ENCODE peak calls at places on chromosomes 1 and 21, in eight cellular contexts. One of them, this sample, is unnamed.

GRCh38 chr21:42524341-42525227 is 10.9 kb downstream of the SLC37A1 start:
- DNase-seq in lower lobe of right lung: peak
- DNase-seq in CD4-positive, alpha-beta T cell: peak
- DNase-seq in ovary: peak
- DNase-seq in cardiac muscle cell: no peak
- DNase-seq in A549: no peak
- DNase-seq in transverse colon: peak
- DNase-seq in endodermal cell: peak
- DNase-seq in this sample: peak

GRCh38 chr1:3678361-3679097 is 26.2 kb downstream of the TP73 start:
- DNase-seq in lower lobe of right lung: no peak
- DNase-seq in CD4-positive, alpha-beta T cell: no peak
- DNase-seq in ovary: no peak
- DNase-seq in cardiac muscle cell: no peak
- DNase-seq in A549: no peak
- DNase-seq in transverse colon: no peak
- DNase-seq in endodermal cell: peak
- DNase-seq in this sample: no peak

GRCh38 chr1:23573574-23574182 is 14.4 kb upstream of the ID3 start:
- DNase-seq in lower lobe of right lung: no peak
- DNase-seq in CD4-positive, alpha-beta T cell: no peak
- DNase-seq in ovary: no peak
- DNase-seq in cardiac muscle cell: no peak
- DNase-seq in A549: no peak
- DNase-seq in transverse colon: no peak
- DNase-seq in endodermal cell: no peak
- DNase-seq in this sample: no peak

GRCh38 chr1:165883056-165883455 is 55.6 kb downstream of the UCK2 start:
- DNase-seq in lower lobe of right lung: no peak
- DNase-seq in CD4-positive, alpha-beta T cell: no peak
- DNase-seq in ovary: no peak
- DNase-seq in cardiac muscle cell: no peak
- DNase-seq in A549: no peak
- DNase-seq in transverse colon: no peak
- DNase-seq in endodermal cell: no peak
- DNase-seq in this sample: no peak

GRCh38 chr1:5947071-5947821 is 45.0 kb downstream of the NPHP4 start:
- DNase-seq in lower lobe of right lung: no peak
- DNase-seq in CD4-positive, alpha-beta T cell: no peak
- DNase-seq in ovary: no peak
- DNase-seq in cardiac muscle cell: no peak
- DNase-seq in A549: no peak
- DNase-seq in transverse colon: no peak
- DNase-seq in endodermal cell: no peak
- DNase-seq in this sample: no peak

GRCh38 chr21:42663860-42664535 is 10.6 kb downstream of the PDE9A start:
- DNase-seq in lower lobe of right lung: no peak
- DNase-seq in CD4-positive, alpha-beta T cell: no peak
- DNase-seq in ovary: no peak
- DNase-seq in cardiac muscle cell: no peak
- DNase-seq in A549: no peak
- DNase-seq in transverse colon: no peak
- DNase-seq in endodermal cell: no peak
- DNase-seq in this sample: peak

GRCh38 chr1:43308635-43309580 is 8.1 kb downstream of the TIE1 start:
- DNase-seq in lower lobe of right lung: peak
- DNase-seq in CD4-positive, alpha-beta T cell: no peak
- DNase-seq in ovary: no peak
- DNase-seq in cardiac muscle cell: no peak
- DNase-seq in A549: no peak
- DNase-seq in transverse colon: no peak
- DNase-seq in endodermal cell: no peak
- DNase-seq in this sample: no peak

GRCh38 chr1:186033744-186034345 is 299.7 kb downstream of the HMCN1 start:
- DNase-seq in lower lobe of right lung: no peak
- DNase-seq in CD4-positive, alpha-beta T cell: no peak
- DNase-seq in ovary: no peak
- DNase-seq in cardiac muscle cell: peak
- DNase-seq in A549: no peak
- DNase-seq in transverse colon: no peak
- DNase-seq in endodermal cell: no peak
- DNase-seq in this sample: no peak

GRCh38 chr1:106080608-106081325 is 975.7 kb upstream of the PRMT6 start:
- DNase-seq in lower lobe of right lung: no peak
- DNase-seq in CD4-positive, alpha-beta T cell: no peak
- DNase-seq in ovary: no peak
- DNase-seq in cardiac muscle cell: no peak
- DNase-seq in A549: no peak
- DNase-seq in transverse colon: no peak
- DNase-seq in endodermal cell: peak
- DNase-seq in this sample: no peak

GRCh38 chr1:222301653-222302052 is 246.3 kb downstream of the HHIPL2 start:
- DNase-seq in lower lobe of right lung: no peak
- DNase-seq in CD4-positive, alpha-beta T cell: no peak
- DNase-seq in ovary: no peak
- DNase-seq in cardiac muscle cell: no peak
- DNase-seq in A549: no peak
- DNase-seq in transverse colon: no peak
- DNase-seq in endodermal cell: no peak
- DNase-seq in this sample: no peak

GRCh38 chr1:118486213-118486612 is 301.2 kb upstream of the SPAG17 start:
- DNase-seq in lower lobe of right lung: no peak
- DNase-seq in CD4-positive, alpha-beta T cell: no peak
- DNase-seq in ovary: no peak
- DNase-seq in cardiac muscle cell: no peak
- DNase-seq in A549: no peak
- DNase-seq in transverse colon: no peak
- DNase-seq in endodermal cell: peak
- DNase-seq in this sample: no peak

GRCh38 chr1:24770891-24771290 is 25.6 kb downstream of the CLIC4 start:
- DNase-seq in lower lobe of right lung: no peak
- DNase-seq in CD4-positive, alpha-beta T cell: no peak
- DNase-seq in ovary: no peak
- DNase-seq in cardiac muscle cell: peak
- DNase-seq in A549: no peak
- DNase-seq in transverse colon: no peak
- DNase-seq in endodermal cell: no peak
- DNase-seq in this sample: no peak

GRCh38 chr1:34929497-34929852 is at the start of gene DLGAP3:
- DNase-seq in lower lobe of right lung: no peak
- DNase-seq in CD4-positive, alpha-beta T cell: no peak
- DNase-seq in ovary: no peak
- DNase-seq in cardiac muscle cell: peak
- DNase-seq in A549: no peak
- DNase-seq in transverse colon: no peak
- DNase-seq in endodermal cell: peak
- DNase-seq in this sample: no peak

GRCh38 chr1:210250665-210250997 is 18.0 kb downstream of the SERTAD4 start:
- DNase-seq in lower lobe of right lung: no peak
- DNase-seq in CD4-positive, alpha-beta T cell: no peak
- DNase-seq in ovary: no peak
- DNase-seq in cardiac muscle cell: peak
- DNase-seq in A549: peak
- DNase-seq in transverse colon: peak
- DNase-seq in endodermal cell: peak
- DNase-seq in this sample: no peak

GRCh38 chr1:198462365-198463025 is 78.0 kb downstream of the ATP6V1G3 start:
- DNase-seq in lower lobe of right lung: no peak
- DNase-seq in CD4-positive, alpha-beta T cell: no peak
- DNase-seq in ovary: no peak
- DNase-seq in cardiac muscle cell: no peak
- DNase-seq in A549: no peak
- DNase-seq in transverse colon: no peak
- DNase-seq in endodermal cell: no peak
- DNase-seq in this sample: no peak

GRCh38 chr1:228060458-228061190 is 21.9 kb upstream of the ARF1 start:
- DNase-seq in lower lobe of right lung: peak
- DNase-seq in CD4-positive, alpha-beta T cell: no peak
- DNase-seq in ovary: peak
- DNase-seq in cardiac muscle cell: peak
- DNase-seq in A549: no peak
- DNase-seq in transverse colon: peak
- DNase-seq in endodermal cell: peak
- DNase-seq in this sample: no peak

GRCh38 chr1:12333036-12333785 is 103.4 kb downstream of the VPS13D start:
- DNase-seq in lower lobe of right lung: no peak
- DNase-seq in CD4-positive, alpha-beta T cell: no peak
- DNase-seq in ovary: no peak
- DNase-seq in cardiac muscle cell: peak
- DNase-seq in A549: no peak
- DNase-seq in transverse colon: no peak
- DNase-seq in endodermal cell: no peak
- DNase-seq in this sample: no peak

GRCh38 chr1:248696261-248696660 is 6.3 kb downstream of the OR14I1 start:
- DNase-seq in lower lobe of right lung: no peak
- DNase-seq in CD4-positive, alpha-beta T cell: no peak
- DNase-seq in ovary: no peak
- DNase-seq in cardiac muscle cell: no peak
- DNase-seq in A549: peak
- DNase-seq in transverse colon: peak
- DNase-seq in endodermal cell: no peak
- DNase-seq in this sample: no peak

GRCh38 chr1:53339736-53340385 is 12.0 kb upstream of the LRP8 start:
- DNase-seq in lower lobe of right lung: no peak
- DNase-seq in CD4-positive, alpha-beta T cell: no peak
- DNase-seq in ovary: no peak
- DNase-seq in cardiac muscle cell: no peak
- DNase-seq in A549: no peak
- DNase-seq in transverse colon: no peak
- DNase-seq in endodermal cell: no peak
- DNase-seq in this sample: no peak

GRCh38 chr21:46121286-46122221 is 23.6 kb downstream of the COL6A2 start:
- DNase-seq in lower lobe of right lung: peak
- DNase-seq in CD4-positive, alpha-beta T cell: no peak
- DNase-seq in ovary: peak
- DNase-seq in cardiac muscle cell: no peak
- DNase-seq in A549: no peak
- DNase-seq in transverse colon: peak
- DNase-seq in endodermal cell: peak
- DNase-seq in this sample: peak

DNA sequence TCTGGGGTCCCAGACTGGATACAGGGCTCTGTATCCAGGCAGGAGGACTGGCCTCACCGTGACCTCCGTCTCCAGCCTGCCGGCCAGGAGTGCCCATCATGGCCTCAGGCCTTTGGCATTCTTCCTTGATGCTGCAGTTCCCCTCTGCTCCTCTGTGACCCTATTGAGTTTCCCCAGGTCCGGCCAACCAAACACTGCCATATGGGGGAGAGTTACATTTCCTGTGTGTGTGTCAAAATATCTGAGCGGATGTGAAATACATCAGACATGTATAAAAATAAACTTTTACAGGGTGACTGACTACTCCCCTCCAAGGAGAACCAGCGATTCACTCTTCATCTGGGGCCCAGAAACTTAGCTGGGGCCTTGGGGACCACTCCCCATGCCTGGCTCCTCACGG is 10.2 kb upstream of the UBL4B start:
- DNase-seq in lower lobe of right lung: no peak
- DNase-seq in CD4-positive, alpha-beta T cell: no peak
- DNase-seq in ovary: no peak
- DNase-seq in cardiac muscle cell: peak
- DNase-seq in A549: no peak
- DNase-seq in transverse colon: no peak
- DNase-seq in endodermal cell: no peak
- DNase-seq in this sample: no peak
- H3K27ac ChIP-seq in lower lobe of right lung: no peak
- H3K27ac ChIP-seq in CD4-positive, alpha-beta T cell: no peak
- H3K27ac ChIP-seq in ovary: no peak
- H3K27ac ChIP-seq in cardiac muscle cell: no peak
- H3K27ac ChIP-seq in A549: no peak
- H3K27ac ChIP-seq in transverse colon: no peak
- H3K27ac ChIP-seq in endodermal cell: no peak
- H3K27ac ChIP-seq in this sample: no peak

DNA sequence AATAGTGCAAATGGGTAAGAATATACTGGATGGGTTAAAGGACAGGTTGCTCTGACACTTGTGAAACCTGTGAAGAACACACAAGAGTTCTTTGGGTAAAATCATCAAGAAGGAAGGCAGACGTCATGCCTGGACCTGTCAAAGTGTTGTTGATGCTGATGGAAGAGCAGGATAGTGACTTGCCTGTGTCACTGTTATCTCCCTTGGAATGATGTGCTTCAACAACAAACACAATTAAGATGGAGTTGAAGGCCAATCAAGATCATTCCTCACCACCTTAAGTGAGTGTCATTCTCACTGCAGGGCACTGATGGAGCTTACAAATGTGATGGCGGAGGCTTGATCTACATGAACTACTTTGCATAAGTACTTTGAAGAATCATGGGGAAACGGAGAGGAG is 73.2 kb downstream of the LRRN2 start:
- DNase-seq in lower lobe of right lung: no peak
- DNase-seq in CD4-positive, alpha-beta T cell: no peak
- DNase-seq in ovary: no peak
- DNase-seq in cardiac muscle cell: no peak
- DNase-seq in A549: no peak
- DNase-seq in transverse colon: no peak
- DNase-seq in endodermal cell: no peak
- DNase-seq in this sample: no peak
- H3K27ac ChIP-seq in lower lobe of right lung: no peak
- H3K27ac ChIP-seq in CD4-positive, alpha-beta T cell: no peak
- H3K27ac ChIP-seq in ovary: no peak
- H3K27ac ChIP-seq in cardiac muscle cell: no peak
- H3K27ac ChIP-seq in A549: no peak
- H3K27ac ChIP-seq in transverse colon: no peak
- H3K27ac ChIP-seq in endodermal cell: no peak
- H3K27ac ChIP-seq in this sample: no peak

DNA sequence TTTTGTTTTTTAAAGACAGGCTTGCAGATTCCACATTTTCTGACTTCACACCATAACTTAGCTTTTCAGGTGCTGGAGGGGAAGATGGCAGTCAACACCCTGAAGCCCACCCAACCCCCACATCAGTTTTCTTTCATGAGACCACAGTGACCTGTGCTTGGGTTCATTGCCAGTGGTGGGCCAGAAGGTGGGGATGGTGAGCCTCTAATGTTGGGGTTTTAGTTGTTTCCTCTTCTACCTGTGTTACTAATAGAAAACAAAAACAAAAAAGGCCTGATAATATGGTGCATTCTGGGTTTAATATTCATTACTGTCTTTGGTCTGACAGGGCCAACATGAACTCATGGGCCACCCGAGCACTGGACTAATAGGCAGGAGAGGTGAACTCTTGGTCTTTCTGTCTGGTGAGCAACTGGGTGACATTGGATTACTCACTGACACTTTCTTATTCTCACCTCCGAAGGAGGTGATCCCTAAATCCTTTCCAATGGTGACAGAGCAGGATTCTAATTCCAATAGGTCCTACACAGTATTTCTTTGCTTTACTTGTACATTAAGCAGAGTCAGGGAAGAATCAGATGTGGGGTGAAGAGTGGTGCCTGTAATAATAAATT is 132.8 kb downstream of the CLIC6 start:
- DNase-seq in lower lobe of right lung: no peak
- DNase-seq in CD4-positive, alpha-beta T cell: no peak
- DNase-seq in ovary: no peak
- DNase-seq in cardiac muscle cell: peak
- DNase-seq in A549: peak
- DNase-seq in transverse colon: no peak
- DNase-seq in endodermal cell: peak
- DNase-seq in this sample: no peak
- H3K27ac ChIP-seq in lower lobe of right lung: no peak
- H3K27ac ChIP-seq in CD4-positive, alpha-beta T cell: no peak
- H3K27ac ChIP-seq in ovary: no peak
- H3K27ac ChIP-seq in cardiac muscle cell: no peak
- H3K27ac ChIP-seq in A549: peak
- H3K27ac ChIP-seq in transverse colon: peak
- H3K27ac ChIP-seq in endodermal cell: no peak
- H3K27ac ChIP-seq in this sample: peak

GRCh38 chr1:156020293-156021086 is at the start of gene SSR2:
- DNase-seq in lower lobe of right lung: peak
- DNase-seq in CD4-positive, alpha-beta T cell: peak
- DNase-seq in ovary: peak
- DNase-seq in cardiac muscle cell: peak
- DNase-seq in A549: peak
- DNase-seq in transverse colon: peak
- DNase-seq in endodermal cell: peak
- DNase-seq in this sample: peak
- H3K27ac ChIP-seq in lower lobe of right lung: peak
- H3K27ac ChIP-seq in CD4-positive, alpha-beta T cell: peak
- H3K27ac ChIP-seq in ovary: peak
- H3K27ac ChIP-seq in cardiac muscle cell: peak
- H3K27ac ChIP-seq in A549: peak
- H3K27ac ChIP-seq in transverse colon: peak
- H3K27ac ChIP-seq in endodermal cell: no peak
- H3K27ac ChIP-seq in this sample: peak